ENCODE peak calls at places on chromosomes 6 and 20, in five cellular contexts. One of them, this sample, is unnamed.

GRCh38 chr6:6788394-6789020 is 200.0 kb downstream of the LY86 start:
- DNase-seq in H1: peak
- DNase-seq in K562: peak
- DNase-seq in GM12878: no peak
- DNase-seq in HepG2: no peak
- DNase-seq in this sample: peak

GRCh38 chr20:41048475-41049242 is 20.0 kb downstream of the TOP1 start:
- DNase-seq in GM12878: no peak
- DNase-seq in H1: no peak
- DNase-seq in HepG2: no peak
- DNase-seq in K562: no peak
- DNase-seq in this sample: no peak

GRCh38 chr6:122428781-122429180 is 29.3 kb downstream of the HSF2 start:
- DNase-seq in H1: no peak
- DNase-seq in HepG2: no peak
- DNase-seq in K562: no peak
- DNase-seq in GM12878: no peak
- DNase-seq in this sample: no peak

GRCh38 chr6:52410979-52411378 is 9.2 kb upstream of the EFHC1 start:
- DNase-seq in K562: no peak
- DNase-seq in H1: no peak
- DNase-seq in HepG2: no peak
- DNase-seq in GM12878: no peak
- DNase-seq in this sample: no peak

GRCh38 chr6:31401403-31401802 is 2.0 kb upstream of the MICA start:
- DNase-seq in GM12878: no peak
- DNase-seq in K562: no peak
- DNase-seq in H1: no peak
- DNase-seq in HepG2: peak
- DNase-seq in this sample: no peak

GRCh38 chr20:63124782-63125580 is 91.0 kb downstream of the YTHDF1 start:
- DNase-seq in H1: no peak
- DNase-seq in HepG2: no peak
- DNase-seq in K562: no peak
- DNase-seq in GM12878: no peak
- DNase-seq in this sample: peak

GRCh38 chr6:133555726-133556125 is 314.6 kb downstream of the EYA4 start:
- DNase-seq in HepG2: no peak
- DNase-seq in K562: no peak
- DNase-seq in GM12878: no peak
- DNase-seq in H1: no peak
- DNase-seq in this sample: no peak

GRCh38 chr6:68760941-68761676 is 126.0 kb downstream of the ADGRB3 start:
- DNase-seq in H1: no peak
- DNase-seq in K562: no peak
- DNase-seq in HepG2: no peak
- DNase-seq in GM12878: no peak
- DNase-seq in this sample: no peak

GRCh38 chr6:133577851-133578250 is 311.1 kb upstream of the TCF21 start:
- DNase-seq in K562: no peak
- DNase-seq in HepG2: no peak
- DNase-seq in GM12878: no peak
- DNase-seq in H1: no peak
- DNase-seq in this sample: no peak

GRCh38 chr20:55538261-55538908 is 466.9 kb downstream of the CBLN4 start:
- DNase-seq in H1: no peak
- DNase-seq in HepG2: no peak
- DNase-seq in GM12878: no peak
- DNase-seq in K562: no peak
- DNase-seq in this sample: no peak

GRCh38 chr6:1527098-1527497 is 82.6 kb upstream of the FOXC1 start:
- DNase-seq in HepG2: no peak
- DNase-seq in K562: no peak
- DNase-seq in H1: no peak
- DNase-seq in GM12878: no peak
- DNase-seq in this sample: peak

GRCh38 chr20:33211817-33212424 is 5.2 kb upstream of the BPIFA3 start:
- DNase-seq in H1: peak
- DNase-seq in HepG2: peak
- DNase-seq in GM12878: no peak
- DNase-seq in K562: peak
- DNase-seq in this sample: peak

GRCh38 chr6:166595061-166595780 is 8.7 kb upstream of the RAMACL start:
- DNase-seq in GM12878: no peak
- DNase-seq in K562: no peak
- DNase-seq in HepG2: no peak
- DNase-seq in H1: no peak
- DNase-seq in this sample: no peak

GRCh38 chr6:108222504-108222903 is 38.3 kb downstream of the SNX3 start:
- DNase-seq in HepG2: no peak
- DNase-seq in GM12878: no peak
- DNase-seq in H1: no peak
- DNase-seq in K562: no peak
- DNase-seq in this sample: no peak

GRCh38 chr6:134787261-134787871 is 162.5 kb downstream of the ALDH8A1 start:
- DNase-seq in GM12878: no peak
- DNase-seq in H1: no peak
- DNase-seq in HepG2: no peak
- DNase-seq in K562: no peak
- DNase-seq in this sample: no peak

GRCh38 chr6:88013015-88013414 is 34.6 kb upstream of the SPACA1 start:
- DNase-seq in K562: no peak
- DNase-seq in GM12878: no peak
- DNase-seq in HepG2: no peak
- DNase-seq in H1: no peak
- DNase-seq in this sample: no peak

GRCh38 chr6:43680583-43681120 is 6.9 kb downstream of the MRPS18A start:
- DNase-seq in GM12878: no peak
- DNase-seq in H1: no peak
- DNase-seq in HepG2: no peak
- DNase-seq in K562: no peak
- DNase-seq in this sample: no peak

GRCh38 chr6:8888468-8888867 is 453.1 kb upstream of the SLC35B3 start:
- DNase-seq in K562: no peak
- DNase-seq in GM12878: no peak
- DNase-seq in H1: no peak
- DNase-seq in HepG2: peak
- DNase-seq in this sample: no peak

GRCh38 chr6:35297541-35298481 is at the start of gene DEF6:
- DNase-seq in HepG2: peak
- DNase-seq in GM12878: peak
- DNase-seq in H1: peak
- DNase-seq in K562: peak
- DNase-seq in this sample: peak

GRCh38 chr6:34053721-34054120 is 92.2 kb downstream of the GRM4 start:
- DNase-seq in GM12878: no peak
- DNase-seq in HepG2: no peak
- DNase-seq in H1: no peak
- DNase-seq in K562: no peak
- DNase-seq in this sample: no peak

GRCh38 chr20:9978395-9979004 is 56.3 kb upstream of the ANKEF1 start:
- DNase-seq in GM12878: peak
- DNase-seq in H1: no peak
- DNase-seq in K562: peak
- DNase-seq in HepG2: peak
- DNase-seq in this sample: no peak

GRCh38 chr6:110528051-110528929 is 51.9 kb upstream of the SLC22A16 start:
- DNase-seq in GM12878: peak
- DNase-seq in HepG2: peak
- DNase-seq in K562: peak
- DNase-seq in H1: peak
- DNase-seq in this sample: peak

GRCh38 chr6:77620290-77620882 is 32.5 kb upstream of the MEI4 start:
- DNase-seq in GM12878: no peak
- DNase-seq in HepG2: peak
- DNase-seq in H1: no peak
- DNase-seq in K562: no peak
- DNase-seq in this sample: peak

GRCh38 chr20:19328676-19329075 is 116.2 kb downstream of the SLC24A3 start:
- DNase-seq in H1: no peak
- DNase-seq in GM12878: no peak
- DNase-seq in K562: no peak
- DNase-seq in HepG2: no peak
- DNase-seq in this sample: no peak

GRCh38 chr6:44701038-44701636 is 313.6 kb downstream of the CDC5L start:
- DNase-seq in H1: no peak
- DNase-seq in K562: no peak
- DNase-seq in GM12878: no peak
- DNase-seq in HepG2: peak
- DNase-seq in this sample: no peak

GRCh38 chr20:5080384-5080877 is 39.3 kb downstream of the PCNA start:
- DNase-seq in K562: no peak
- DNase-seq in H1: no peak
- DNase-seq in GM12878: peak
- DNase-seq in HepG2: no peak
- DNase-seq in this sample: no peak

GRCh38 chr20:61814244-61814643 is 251.4 kb downstream of the TAF4 start:
- DNase-seq in GM12878: no peak
- DNase-seq in H1: no peak
- DNase-seq in HepG2: no peak
- DNase-seq in K562: no peak
- DNase-seq in this sample: no peak

GRCh38 chr6:23659125-23659524 is 466.9 kb upstream of the NRSN1 start:
- DNase-seq in GM12878: no peak
- DNase-seq in K562: no peak
- DNase-seq in HepG2: peak
- DNase-seq in H1: no peak
- DNase-seq in this sample: peak

GRCh38 chr6:167851349-167851952 is 24.7 kb downstream of the AFDN start:
- DNase-seq in GM12878: no peak
- DNase-seq in H1: no peak
- DNase-seq in K562: no peak
- DNase-seq in HepG2: no peak
- DNase-seq in this sample: no peak

GRCh38 chr6:78700997-78701396 is 166.4 kb upstream of the IRAK1BP1 start:
- DNase-seq in HepG2: no peak
- DNase-seq in GM12878: no peak
- DNase-seq in K562: no peak
- DNase-seq in H1: no peak
- DNase-seq in this sample: no peak

GRCh38 chr6:6742535-6742934 is 154.0 kb downstream of the LY86 start:
- DNase-seq in K562: no peak
- DNase-seq in H1: no peak
- DNase-seq in HepG2: no peak
- DNase-seq in GM12878: no peak
- DNase-seq in this sample: no peak

GRCh38 chr20:40688129-40689099 is 622 bp downstream of the MAFB start:
- DNase-seq in H1: peak
- DNase-seq in GM12878: no peak
- DNase-seq in K562: no peak
- DNase-seq in HepG2: no peak
- DNase-seq in this sample: no peak

GRCh38 chr6:46526607-46527006 is 35.4 kb upstream of the RCAN2 start:
- DNase-seq in HepG2: no peak
- DNase-seq in K562: no peak
- DNase-seq in H1: no peak
- DNase-seq in GM12878: no peak
- DNase-seq in this sample: no peak

GRCh38 chr20:38228436-38228835 is 32.1 kb downstream of the KIAA1755 start:
- DNase-seq in K562: peak
- DNase-seq in GM12878: no peak
- DNase-seq in HepG2: no peak
- DNase-seq in H1: no peak
- DNase-seq in this sample: no peak

GRCh38 chr6:11759995-11760394 is 18.6 kb downstream of the ADTRP start:
- DNase-seq in H1: no peak
- DNase-seq in HepG2: no peak
- DNase-seq in GM12878: no peak
- DNase-seq in K562: no peak
- DNase-seq in this sample: no peak

DNA sequence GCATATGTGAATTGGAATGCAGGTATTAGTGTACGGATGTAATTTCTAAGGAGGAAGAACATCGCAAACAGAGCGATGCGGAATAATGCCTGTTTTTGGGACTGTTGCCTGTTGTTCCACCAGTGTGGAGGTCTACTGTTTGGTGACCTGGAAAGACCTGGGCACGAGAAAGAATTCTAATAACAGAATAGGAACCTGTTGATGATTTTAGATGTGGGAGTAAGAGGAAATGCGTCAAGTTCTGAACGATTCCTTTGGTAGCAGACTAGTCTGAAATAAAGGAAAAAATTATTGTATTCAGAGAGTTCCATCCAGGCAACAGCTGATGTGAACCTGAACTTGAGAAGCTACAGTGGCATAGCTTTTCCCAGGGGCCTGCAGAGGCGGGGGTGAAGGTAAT is 192.1 kb downstream of the DTNBP1 start:
- DNase-seq in HepG2: no peak
- DNase-seq in K562: no peak
- DNase-seq in H1: no peak
- DNase-seq in GM12878: no peak
- DNase-seq in this sample: no peak
- TF ChIP-seq CREB1 in HepG2: no peak
- TF ChIP-seq CREB1 in K562: no peak
- TF ChIP-seq CREB1 in H1: no peak
- TF ChIP-seq CREB1 in GM12878: no peak
- TF ChIP-seq CREB1 in this sample: no peak

GRCh38 chr6:4323322-4323721 is 187.9 kb upstream of the ECI2 start:
- DNase-seq in HepG2: no peak
- DNase-seq in H1: no peak
- DNase-seq in GM12878: no peak
- DNase-seq in K562: no peak
- DNase-seq in this sample: no peak
- TF ChIP-seq ATF2 in HepG2: no peak
- TF ChIP-seq ATF2 in H1: no peak
- TF ChIP-seq ATF2 in GM12878: no peak
- TF ChIP-seq ATF2 in K562: no peak
- TF ChIP-seq ATF2 in this sample: no peak

DNA sequence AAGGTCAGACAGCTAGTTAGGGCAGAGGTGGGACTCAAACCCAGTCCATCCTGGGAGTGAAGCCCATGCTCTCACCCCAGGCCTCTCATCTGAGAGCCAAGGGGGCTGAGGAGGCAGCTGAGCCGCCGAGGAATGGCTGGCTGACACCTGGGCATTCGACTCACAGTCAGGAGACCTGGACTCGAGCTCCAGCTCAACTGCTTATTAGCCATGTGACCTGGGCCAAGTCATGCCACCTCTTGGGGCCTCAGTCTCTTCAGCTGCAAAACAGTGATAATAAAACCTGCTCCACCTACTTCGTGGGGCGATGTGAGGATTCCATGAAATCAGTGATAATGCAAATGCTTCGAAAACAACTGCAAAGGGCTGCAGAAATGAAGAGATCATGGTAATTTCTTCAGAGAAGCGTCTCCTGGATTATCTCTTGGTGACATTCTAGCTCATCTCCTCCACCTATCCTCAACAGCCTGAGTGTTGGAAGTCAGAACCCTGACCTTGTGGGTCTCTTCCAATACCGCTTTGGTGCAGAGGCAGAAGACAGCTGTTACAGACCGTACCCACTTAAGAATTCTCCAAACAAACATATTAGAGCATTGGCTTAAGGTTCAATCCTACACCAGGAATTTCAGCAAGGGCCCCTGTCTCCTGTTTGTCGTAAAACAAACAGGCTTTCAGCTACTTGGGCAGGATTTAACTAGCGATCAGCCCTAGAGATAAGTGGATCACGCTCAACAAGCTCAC is 60.1 kb upstream of the PIM1 start:
- DNase-seq in K562: peak
- DNase-seq in H1: no peak
- DNase-seq in GM12878: no peak
- DNase-seq in HepG2: peak
- DNase-seq in this sample: no peak
- TF ChIP-seq CREB1 in K562: no peak
- TF ChIP-seq CREB1 in H1: no peak
- TF ChIP-seq CREB1 in GM12878: no peak
- TF ChIP-seq CREB1 in HepG2: no peak
- TF ChIP-seq CREB1 in this sample: no peak

GRCh38 chr20:54526801-54527200 is 51.4 kb downstream of the DOK5 start:
- DNase-seq in GM12878: no peak
- DNase-seq in HepG2: no peak
- DNase-seq in H1: no peak
- DNase-seq in K562: no peak
- DNase-seq in this sample: no peak
- TF ChIP-seq ATF2 in GM12878: no peak
- TF ChIP-seq ATF2 in HepG2: no peak
- TF ChIP-seq ATF2 in H1: no peak
- TF ChIP-seq ATF2 in K562: no peak
- TF ChIP-seq ATF2 in this sample: no peak

This sample was measured in WTC11.